ENCODE peak calls at places on chromosome 9, in nine cellular contexts. F is iris pigment epithelial cell; P is astrocyte of the cerebellum; O is choroid plexus epithelial cell; J is NCI-H774; U is stimulated activated CD4-positive, alpha-beta T cell treated with anti-CD3 and anti-CD28 coated beads, TNF-alpha, amount 100 ng/mL, for 4 hours; V is cerebellar cortex; W is GM23338; R is activated T-helper 9 cell treated with anti-CD3 and anti-CD28 coated beads, Interleukin-2, amount 50 U/mL, for 16 hours. T is an unnamed sample.
A peak's percentile ranks its signal among the peaks of the same experiment; 100 is the strongest.

GRCh38 chr9:71676460-71676859 is 91.9 kb downstream of the CEMIP2 start:
- DNase-seq in O (no peak), U (no peak), R (no peak), P (no peak), V (no peak), J (no peak), W (no peak), F (no peak), T (no peak)

GRCh38 chr9:94923333-94924089 is 197.0 kb downstream of the AOPEP start:
- DNase-seq in J (no peak), F (no peak), U (no peak), W (no peak), V (peak; percentile 83), P (no peak), O (no peak), R (no peak), T (no peak)

GRCh38 chr9:6183227-6183551 is 32.4 kb upstream of the IL33 start:
- DNase-seq in W (no peak), J (no peak), F (no peak), V (no peak), U (no peak), R (no peak), O (no peak), P (no peak), T (no peak)

GRCh38 chr9:91273853-91274552 is 87.7 kb downstream of the AUH start:
- DNase-seq in R (no peak), V (no peak), F (peak; percentile 76), P (peak; percentile 13), J (no peak), W (no peak), U (no peak), O (peak; percentile 57), T (no peak)

GRCh38 chr9:113614843-113615648 is 151.5 kb downstream of the RGS3 start:
- DNase-seq in U (no peak), O (peak; percentile 80), J (no peak), P (peak; percentile 45), F (peak; percentile 42), V (no peak), W (no peak), R (no peak), T (peak; percentile 13)

GRCh38 chr9:94819161-94819677 is 92.7 kb downstream of the AOPEP start:
- DNase-seq in F (no peak), P (no peak), U (no peak), W (no peak), R (no peak), O (no peak), J (no peak), V (no peak), T (no peak)

GRCh38 chr9:110031511-110032173 is 176.3 kb downstream of the C9orf152 start:
- DNase-seq in U (no peak), J (no peak), F (peak; percentile 97), P (no peak), O (peak; percentile 92), W (no peak), R (no peak), V (no peak), T (no peak)

GRCh38 chr9:120928720-120929389 is 2.3 kb upstream of the TRAF1 start:
- DNase-seq in J (peak; percentile 71), W (peak; percentile 76), R (peak; percentile 69), P (no peak), O (peak; percentile 45), F (peak; percentile 47), U (peak; percentile 62), V (peak; percentile 49), T (peak; percentile 52)

GRCh38 chr9:108052431-108053080 is 563.0 kb upstream of the KLF4 start:
- DNase-seq in U (no peak), R (no peak), V (no peak), J (no peak), P (no peak), W (peak; percentile 55), O (no peak), F (no peak), T (no peak)

GRCh38 chr9:115952667-115953316 is 200.8 kb upstream of the PAPPA start:
- DNase-seq in W (no peak), J (no peak), O (peak; percentile 89), V (no peak), P (no peak), U (no peak), R (no peak), F (peak; percentile 93), T (no peak)

GRCh38 chr9:962023-962422 is 14.4 kb upstream of the DMRT3 start:
- DNase-seq in J (no peak), P (no peak), W (no peak), O (no peak), R (no peak), F (no peak), V (no peak), U (no peak), T (no peak)

GRCh38 chr9:111427186-111427585 is 57.0 kb downstream of the ECPAS start:
- DNase-seq in R (no peak), W (no peak), O (peak; percentile 40), V (no peak), J (no peak), F (peak; percentile 53), U (no peak), P (no peak), T (no peak)

GRCh38 chr9:93302586-93303257 is 118.8 kb downstream of the WNK2 start:
- DNase-seq in P (peak; percentile 12), R (peak; percentile 37), W (peak; percentile 81), F (peak; percentile 69), V (peak; percentile 34), U (peak; percentile 41), J (peak; percentile 39), O (peak; percentile 77), T (peak; percentile 58)

GRCh38 chr9:131474711-131475110 is 28.0 kb upstream of the POMT1 start:
- DNase-seq in V (no peak), P (no peak), J (no peak), W (no peak), R (no peak), F (no peak), U (no peak), O (no peak), T (no peak)

GRCh38 chr9:93649610-93650261 is 73.4 kb downstream of the PHF2 start:
- DNase-seq in P (no peak), V (no peak), R (no peak), F (no peak), J (no peak), W (no peak), O (no peak), U (no peak), T (no peak)

T was measured in memory B cell.